ENCODE peak calls at places on chromosomes 4 and X, in seven cellular contexts. C, H, Q, N, V, I and S are unnamed samples.

GRCh38 chr4:105586638-105587328 is 34.4 kb downstream of the ARHGEF38 start:
- DNase-seq in C (no peak), H (no peak), Q (no peak), N (no peak), V (no peak), I (no peak), S (no peak)

GRCh38 chrX:14027031-14027430 is 2.7 kb downstream of the GEMIN8 start:
- DNase-seq in C (no peak), H (peak), Q (no peak), N (peak), V (no peak), I (no peak), S (peak)

GRCh38 chr4:125316781-125317525 is 2.2 kb downstream of the FAT4 start:
- DNase-seq in C (peak), H (peak), Q (peak), N (no peak), V (peak), I (no peak), S (peak)

GRCh38 chr4:87025614-87026041 is 90.8 kb downstream of the AFF1 start:
- DNase-seq in C (no peak), H (no peak), Q (no peak), N (no peak), V (no peak), I (no peak), S (no peak)

GRCh38 chrX:24733111-24733510 is 39.4 kb downstream of the POLA1 start:
- DNase-seq in C (no peak), H (no peak), Q (no peak), N (no peak), V (no peak), I (no peak), S (no peak)

GRCh38 chrX:26387906-26388305 is 171.9 kb downstream of the MAGEB5 start:
- DNase-seq in C (no peak), H (no peak), Q (no peak), N (no peak), V (no peak), I (no peak), S (no peak)

GRCh38 chrX:74293343-74293946 is 10.5 kb upstream of the ZCCHC13 start:
- DNase-seq in C (peak), H (peak), Q (peak), N (peak), V (peak), I (no peak), S (peak)

GRCh38 chr4:48341776-48342558 is 638 bp downstream of the SLAIN2 start:
- DNase-seq in C (peak), H (peak), Q (peak), N (peak), V (no peak), I (no peak), S (no peak)

GRCh38 chr4:102612824-102613366 is 111.7 kb downstream of the NFKB1 start:
- DNase-seq in C (no peak), H (no peak), Q (no peak), N (no peak), V (no peak), I (no peak), S (no peak)

GRCh38 chr4:68865178-68865638 is 49.4 kb downstream of the UGT2B10 start:
- DNase-seq in C (no peak), H (no peak), Q (no peak), N (no peak), V (no peak), I (no peak), S (no peak)

GRCh38 chrX:78712381-78712780 is 35.1 kb upstream of the LPAR4 start:
- DNase-seq in C (no peak), H (peak), Q (no peak), N (no peak), V (peak), I (no peak), S (no peak)

GRCh38 chr4:55358668-55359067 is 12.6 kb downstream of the SRD5A3 start:
- DNase-seq in C (no peak), H (peak), Q (no peak), N (no peak), V (peak), I (no peak), S (no peak)

GRCh38 chr4:173195132-173195531 is 26.5 kb downstream of the GALNT7 start:
- DNase-seq in C (no peak), H (no peak), Q (no peak), N (no peak), V (no peak), I (no peak), S (no peak)

GRCh38 chrX:9171841-9172240 is 137.9 kb upstream of the FAM9B start:
- DNase-seq in C (no peak), H (peak), Q (no peak), N (no peak), V (peak), I (no peak), S (no peak)

GRCh38 chr4:153781717-153782416 is 7.0 kb downstream of the SFRP2 start:
- DNase-seq in C (peak), H (peak), Q (no peak), N (no peak), V (peak), I (peak), S (no peak)

GRCh38 chrX:113741744-113742143 is 842.1 kb upstream of the HTR2C start:
- DNase-seq in C (peak), H (peak), Q (no peak), N (no peak), V (peak), I (no peak), S (no peak)

GRCh38 chr4:10090467-10091250 is 25.9 kb downstream of the WDR1 start:
- DNase-seq in C (no peak), H (no peak), Q (no peak), N (no peak), V (no peak), I (no peak), S (no peak)

GRCh38 chrX:104315555-104315954 is 60.8 kb upstream of the ESX1 start:
- DNase-seq in C (no peak), H (peak), Q (no peak), N (no peak), V (peak), I (no peak), S (no peak)

GRCh38 chr4:108030332-108030731 is 40.6 kb downstream of the HADH start:
- DNase-seq in C (peak), H (peak), Q (no peak), N (no peak), V (peak), I (peak), S (peak)

GRCh38 chrX:16123222-16123786 is at the start of gene GRPR:
- DNase-seq in C (peak), H (peak), Q (peak), N (peak), V (peak), I (peak), S (peak)

GRCh38 chr4:141046255-141046654 is 87.0 kb downstream of the RNF150 start:
- DNase-seq in C (no peak), H (peak), Q (no peak), N (no peak), V (peak), I (peak), S (peak)

GRCh38 chr4:160831165-160831922 is 1332.5 kb downstream of the FSTL5 start:
- DNase-seq in C (no peak), H (no peak), Q (no peak), N (no peak), V (no peak), I (no peak), S (no peak)

DNA sequence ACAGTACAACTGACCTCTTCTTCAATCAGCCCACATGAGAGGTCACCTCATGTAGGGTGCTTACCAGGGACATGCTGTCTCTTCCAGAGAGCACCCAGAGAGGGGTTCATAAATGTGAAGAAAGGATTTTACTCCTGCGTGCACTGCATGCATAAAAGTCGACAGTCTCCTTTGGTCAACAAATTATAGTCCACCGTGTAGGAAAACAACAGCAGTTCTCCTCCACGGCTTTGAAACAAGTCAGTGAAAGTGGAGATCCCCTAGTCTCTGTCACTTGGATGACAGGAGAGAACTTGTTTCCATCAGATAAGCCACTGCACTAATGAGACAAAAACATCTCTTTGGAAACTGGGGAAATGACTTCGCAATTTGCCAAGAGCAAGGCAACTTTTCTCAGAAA is 9.7 kb downstream of the UNC5C start:
- DNase-seq in C (no peak), H (no peak), Q (no peak), N (no peak), V (no peak), I (no peak), S (no peak)
- H3K4me3 ChIP-seq in C (no peak), H (no peak), Q (no peak), N (no peak), V (no peak), I (no peak), S (peak)

DNA sequence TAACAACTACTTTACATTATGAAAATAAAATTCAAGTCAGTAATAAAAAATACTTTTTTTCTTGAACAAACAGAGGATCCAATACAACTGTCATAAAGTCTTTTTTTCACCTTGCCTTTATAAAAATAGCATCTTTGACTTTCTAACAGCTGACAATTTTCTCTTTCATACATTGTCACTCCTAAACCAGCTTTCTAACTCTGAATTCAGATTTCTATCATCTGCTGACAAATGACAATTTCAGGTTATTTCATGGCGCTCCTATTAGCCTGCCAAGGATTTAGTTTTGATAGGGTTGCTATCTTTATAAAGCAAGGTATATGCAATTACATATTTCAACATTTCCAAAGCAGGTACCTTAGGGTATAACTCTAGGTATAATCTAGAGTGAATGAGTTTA is 14.6 kb downstream of the NAA11 start:
- DNase-seq in C (no peak), H (no peak), Q (no peak), N (no peak), V (no peak), I (no peak), S (no peak)
- TF ChIP-seq CTCF in C (no peak), H (no peak), Q (no peak), N (no peak), V (no peak), I (no peak), S (no peak)

GRCh38 chrX:68588653-68589371 is 58.7 kb upstream of the STARD8 start:
- DNase-seq in C (no peak), H (no peak), Q (no peak), N (no peak), V (no peak), I (no peak), S (no peak)
- H3K4me3 ChIP-seq in C (no peak), H (no peak), Q (no peak), N (no peak), V (no peak), I (no peak), S (no peak)

GRCh38 chr4:53507671-53508286 is 83.5 kb downstream of the LNX1 start:
- DNase-seq in C (no peak), H (peak), Q (no peak), N (no peak), V (peak), I (no peak), S (no peak)

GRCh38 chr4:53510316-53510715 is 81.0 kb downstream of the LNX1 start:
- DNase-seq in C (no peak), H (peak), Q (no peak), N (no peak), V (peak), I (no peak), S (no peak)

GRCh38 chr4:53508446-53508845 is 82.8 kb downstream of the LNX1 start:
- DNase-seq in C (no peak), H (peak), Q (no peak), N (no peak), V (peak), I (no peak), S (no peak)

GRCh38 chr4:53507058-53507457 is 84.2 kb downstream of the LNX1 start:
- DNase-seq in C (no peak), H (no peak), Q (no peak), N (no peak), V (no peak), I (no peak), S (no peak)

GRCh38 chr4:53505947-53506346 is 85.3 kb downstream of the LNX1 start:
- DNase-seq in C (no peak), H (no peak), Q (no peak), N (no peak), V (peak), I (no peak), S (no peak)
- TF ChIP-seq CTCF in C (no peak), H (peak), Q (no peak), N (no peak), V (peak), I (peak), S (no peak)

GRCh38 chrX:71199252-71199651 is 23.8 kb upstream of the GJB1 start:
- DNase-seq in C (no peak), H (no peak), Q (no peak), N (no peak), V (no peak), I (no peak), S (no peak)

GRCh38 chrX:71195959-71196727 is 26.9 kb upstream of the GJB1 start:
- DNase-seq in C (no peak), H (no peak), Q (no peak), N (no peak), V (no peak), I (no peak), S (no peak)

GRCh38 chrX:71198066-71198465 is 25.0 kb upstream of the GJB1 start:
- DNase-seq in C (no peak), H (no peak), Q (no peak), N (no peak), V (no peak), I (no peak), S (no peak)
- H3K4me3 ChIP-seq in C (no peak), H (no peak), Q (no peak), N (peak), V (no peak), I (no peak), S (no peak)

GRCh38 chr4:77862478-77863216 is at the start of gene MRPL1:
- DNase-seq in C (peak), H (peak), Q (peak), N (peak), V (peak), I (peak), S (peak)
- TF ChIP-seq CTCF in C (no peak), H (no peak), Q (no peak), N (no peak), V (peak), I (no peak), S (no peak)

DNA sequence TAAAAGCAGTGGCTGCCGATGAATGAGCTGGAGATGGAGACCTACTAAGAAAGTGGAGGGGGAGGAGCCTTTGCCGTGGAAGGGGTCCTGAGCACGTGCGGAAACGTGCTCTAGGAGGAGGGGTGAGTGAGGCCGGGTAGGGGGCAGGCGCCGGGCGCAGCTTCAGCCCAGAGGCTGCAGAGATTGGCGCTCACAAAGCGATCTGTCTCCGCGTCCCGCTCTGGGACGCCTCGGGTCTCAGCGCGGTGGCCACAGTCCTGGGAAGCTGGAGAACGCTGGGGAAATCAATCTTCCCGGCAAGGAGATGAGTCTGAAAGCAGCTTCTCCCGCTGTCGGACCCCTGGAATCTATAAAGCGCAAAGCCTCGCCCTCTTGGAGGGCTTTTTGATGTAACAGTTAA is 460 bp upstream of the ARHGAP6 start:
- DNase-seq in C (peak), H (no peak), Q (peak), N (no peak), V (no peak), I (no peak), S (no peak)
- H3K4me3 ChIP-seq in C (peak), H (peak), Q (peak), N (peak), V (peak), I (peak), S (no peak)

GRCh38 chrX:120377179-120377578 is 15.3 kb downstream of the ATP1B4 start:
- DNase-seq in C (no peak), H (no peak), Q (no peak), N (no peak), V (no peak), I (no peak), S (no peak)

GRCh38 chrX:120378570-120378969 is 16.7 kb downstream of the ATP1B4 start:
- DNase-seq in C (no peak), H (no peak), Q (no peak), N (no peak), V (no peak), I (no peak), S (no peak)

DNA sequence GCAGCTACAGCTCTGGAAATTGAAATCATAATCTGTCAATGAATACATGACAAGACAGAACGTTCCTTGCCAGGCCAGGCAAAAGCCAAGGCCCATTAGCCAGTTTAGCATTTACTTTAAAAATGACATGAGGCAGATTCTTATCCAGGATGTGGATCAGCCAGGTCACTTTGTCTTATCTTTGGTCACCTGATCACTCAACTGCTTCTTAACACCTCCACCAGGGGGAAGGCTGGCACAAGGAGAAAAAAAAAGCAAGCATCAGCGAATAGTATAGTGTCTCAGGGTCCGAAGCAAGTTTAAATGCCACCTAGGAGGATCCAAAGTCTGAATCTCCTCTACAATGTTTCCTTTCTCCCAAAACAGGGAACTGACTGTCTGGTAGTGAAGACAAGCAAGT is 18.8 kb downstream of the ATP1B4 start:
- DNase-seq in C (peak), H (no peak), Q (no peak), N (no peak), V (no peak), I (no peak), S (no peak)
- TF ChIP-seq CTCF in C (peak), H (no peak), Q (no peak), N (no peak), V (peak), I (peak), S (no peak)